ENCODE peak calls at places on chromosome 3, in eight cellular contexts. V is IMR-90, L is cardiac muscle cell, Z is adrenal gland, P is GM06990, I is transverse colon, D is left ventricle myocardium inferior, K is upper lobe of right lung. C is an unnamed sample.

GRCh38 chr3:36700537-36701248 is 63.7 kb downstream of the DCLK3 start:
- DNase-seq in Z (peak; percentile 83), L (peak; percentile 79), K (peak; percentile 72), P (no peak), I (no peak), D (peak; percentile 36), V (peak; percentile 85), C (peak; percentile 67)

GRCh38 chr3:143600762-143601161 is 247.5 kb downstream of the SLC9A9 start:
- DNase-seq in P (no peak), K (no peak), Z (no peak), D (no peak), I (no peak), V (no peak), L (no peak), C (no peak)

GRCh38 chr3:184129012-184129411 is 6.1 kb upstream of the EIF2B5 start:
- DNase-seq in D (no peak), K (peak; percentile 70), Z (no peak), V (peak; percentile 58), P (no peak), I (no peak), L (peak; percentile 66), C (peak; percentile 58)

GRCh38 chr3:58063424-58063823 is 55.2 kb downstream of the FLNB start:
- DNase-seq in P (no peak), V (peak; percentile 86), Z (peak; percentile 83), K (no peak), D (no peak), L (no peak), I (peak; percentile 60), C (no peak)

GRCh38 chr3:194816748-194817591 is 131.3 kb downstream of the FAM43A start:
- DNase-seq in P (no peak), Z (no peak), L (no peak), D (no peak), I (no peak), K (no peak), V (no peak), C (no peak)

GRCh38 chr3:55873523-55874254 is 386.6 kb upstream of the WNT5A start:
- DNase-seq in I (no peak), P (no peak), K (no peak), V (peak; percentile 74), D (no peak), Z (no peak), L (no peak), C (no peak)

GRCh38 chr3:120181632-120182031 is 87.4 kb upstream of the GSK3B start:
- DNase-seq in I (no peak), D (no peak), P (no peak), K (no peak), V (no peak), Z (no peak), L (no peak), C (no peak)

GRCh38 chr3:157081681-157082210 is 78.2 kb downstream of the CCNL1 start:
- DNase-seq in L (peak; percentile 92), I (peak; percentile 90), V (peak; percentile 94), D (peak; percentile 88), K (peak; percentile 92), Z (peak; percentile 96), P (peak; percentile 69), C (peak; percentile 92)

GRCh38 chr3:152279474-152279873 is 10.7 kb downstream of the MBNL1 start:
- DNase-seq in V (no peak), I (no peak), Z (no peak), P (no peak), D (no peak), K (no peak), L (no peak), C (no peak)

GRCh38 chr3:100902572-100902971 is 90.6 kb downstream of the ABI3BP start:
- DNase-seq in D (no peak), I (no peak), P (no peak), K (no peak), L (no peak), Z (no peak), V (peak; percentile 22), C (no peak)

GRCh38 chr3:124620600-124621063 is 109.6 kb upstream of the UMPS start:
- DNase-seq in I (peak; percentile 75), L (no peak), Z (peak; percentile 94), V (peak; percentile 26), K (no peak), P (no peak), D (no peak), C (peak; percentile 30)

GRCh38 chr3:125045965-125046364 is 9.8 kb downstream of the HEG1 start:
- DNase-seq in I (no peak), Z (no peak), V (peak; percentile 87), L (no peak), D (no peak), K (no peak), P (no peak), C (no peak)

GRCh38 chr3:129278970-129279906 is 568 bp downstream of the HMCES start:
- DNase-seq in L (peak; percentile 89), Z (peak; percentile 66), D (peak; percentile 34), V (peak; percentile 67), K (peak; percentile 76), I (peak; percentile 47), P (peak; percentile 68), C (peak; percentile 60)

GRCh38 chr3:177744873-177745646 is 547.8 kb upstream of the TBL1XR1 start:
- DNase-seq in V (peak; percentile 74), K (peak; percentile 66), D (peak; percentile 20), L (no peak), I (no peak), Z (no peak), P (no peak), C (no peak)

GRCh38 chr3:37147676-37148075 is 26.7 kb downstream of the LRRFIP2 start:
- DNase-seq in Z (no peak), D (no peak), V (no peak), K (no peak), P (no peak), I (no peak), L (no peak), C (no peak)

GRCh38 chr3:30399394-30400181 is 206.8 kb upstream of the TGFBR2 start:
- DNase-seq in K (no peak), P (no peak), D (no peak), V (peak; percentile 38), I (no peak), Z (no peak), L (no peak), C (no peak)

GRCh38 chr3:45954306-45954705 is 11.0 kb downstream of the CXCR6 start:
- DNase-seq in D (no peak), I (no peak), V (no peak), K (no peak), P (no peak), L (no peak), Z (no peak), C (no peak)
- H3K36me3 ChIP-seq in D (peaks cover 100% of the 10 kb centered on the region), I (peaks cover 70% of the 10 kb centered on the region), V (peaks cover 74% of the 10 kb centered on the region), K (peaks cover 100% of the 10 kb centered on the region), P (peaks cover 33% of the 10 kb centered on the region), L (peaks cover 64% of the 10 kb centered on the region), Z (no peaks in the 10 kb centered on the region), C (no peaks in the 10 kb centered on the region)

DNA sequence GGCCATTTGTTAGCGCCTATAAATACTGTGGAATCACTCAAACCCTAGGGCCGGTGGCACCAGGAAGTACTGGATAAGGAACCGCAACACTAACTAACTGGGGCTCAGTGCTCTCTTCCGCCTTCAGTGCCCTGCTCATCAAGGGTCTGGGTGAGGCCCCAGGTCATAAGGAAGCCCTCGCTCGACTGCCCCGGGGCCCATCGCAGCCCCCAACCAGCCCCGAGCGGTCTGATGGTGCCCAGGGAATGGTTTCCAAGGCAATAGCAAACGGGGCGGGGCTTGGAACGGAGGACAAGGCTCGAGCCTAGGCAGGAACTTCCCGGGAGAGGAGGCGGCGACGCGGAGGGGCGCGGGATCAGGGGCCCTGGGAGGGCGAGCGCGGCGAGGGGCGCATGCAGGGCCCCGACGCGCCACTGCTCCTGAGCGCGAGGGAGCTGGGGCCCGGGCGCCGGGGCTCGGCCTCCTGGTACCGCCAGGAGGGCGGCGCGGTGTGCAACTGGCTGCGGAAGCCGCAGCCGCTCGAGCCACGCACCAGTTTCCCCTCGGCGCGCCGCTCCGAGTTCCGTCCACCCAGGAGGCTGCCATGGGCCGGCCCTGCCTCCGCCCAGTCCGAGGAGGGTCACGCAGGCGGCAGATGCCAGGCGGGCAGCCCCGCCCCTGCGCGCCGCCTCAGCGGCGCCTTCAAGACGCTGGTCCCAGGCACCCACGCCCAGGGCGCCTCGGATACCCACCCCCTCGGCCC is at the start of gene TTLL3:
- DNase-seq in L (peak; percentile 66), V (peak; percentile 36), Z (peak; percentile 87), K (peak; percentile 91), P (peak; percentile 66), I (peak; percentile 83), D (peak; percentile 78), C (peak; percentile 70)
- TF ChIP-seq CTCF in L (no peak), V (no peak), Z (no peak), K (no peak), P (no peak), I (no peak), D (peak; percentile 15), C (no peak)

GRCh38 chr3:33385423-33385822 is 54.8 kb downstream of the UBP1 start:
- DNase-seq in K (no peak), L (no peak), I (no peak), Z (no peak), P (no peak), D (no peak), V (peak; percentile 20), C (no peak)

GRCh38 chr3:33386631-33387030 is 53.6 kb downstream of the UBP1 start:
- DNase-seq in K (no peak), P (no peak), Z (no peak), L (no peak), D (no peak), V (no peak), I (no peak), C (no peak)

GRCh38 chr3:33392144-33392543 is 48.1 kb downstream of the UBP1 start:
- DNase-seq in D (no peak), L (no peak), P (no peak), K (no peak), V (no peak), I (no peak), Z (no peak), C (no peak)

GRCh38 chr3:33391255-33391995 is 48.8 kb downstream of the UBP1 start:
- DNase-seq in L (no peak), I (no peak), K (no peak), Z (no peak), D (no peak), V (no peak), P (no peak), C (no peak)

DNA sequence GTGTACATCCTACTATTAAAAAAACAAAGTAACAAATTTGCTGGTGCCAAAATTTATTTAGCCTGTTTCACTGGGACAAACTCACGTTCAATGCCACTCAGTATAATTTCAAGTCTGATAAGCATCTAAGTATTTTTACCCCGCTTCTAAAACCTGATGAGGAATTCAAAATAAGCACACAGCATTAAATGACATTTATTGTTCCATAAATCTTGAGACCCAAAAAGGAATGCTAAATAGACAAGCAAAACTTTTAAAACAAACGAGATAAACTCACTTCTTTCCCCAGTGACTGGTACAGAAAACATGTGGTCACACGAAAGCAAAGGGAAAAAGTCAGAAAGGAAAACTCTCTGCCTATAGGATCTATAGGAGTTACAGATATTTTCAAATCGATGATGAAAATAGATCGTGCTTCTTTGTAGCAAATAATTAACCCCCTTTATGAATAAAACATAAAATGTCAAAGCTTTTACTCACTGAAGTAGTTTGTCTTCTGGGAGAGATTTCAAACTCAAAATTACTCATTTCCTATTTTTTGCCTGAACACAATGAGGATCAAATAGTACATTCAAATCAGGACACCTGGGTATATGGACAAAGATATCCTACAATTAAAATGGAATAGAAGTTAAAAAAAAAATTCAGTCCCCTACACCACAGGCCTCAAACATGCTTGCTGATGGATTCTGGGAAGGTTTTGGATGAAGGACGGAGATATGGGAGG is 51.7 kb downstream of the UBP1 start:
- DNase-seq in D (no peak), I (no peak), Z (no peak), L (no peak), V (no peak), K (no peak), P (no peak), C (no peak)
- H3K36me3 ChIP-seq in D (peaks cover 87% of the 10 kb centered on the region), I (peaks cover 14% of the 10 kb centered on the region), Z (no peaks in the 10 kb centered on the region), L (peaks cover 63% of the 10 kb centered on the region), V (peaks cover 36% of the 10 kb centered on the region), K (peaks cover 93% of the 10 kb centered on the region), P (peaks cover 14% of the 10 kb centered on the region), C (peaks cover 4% of the 10 kb centered on the region)

GRCh38 chr3:81005992-81006391 is 755.5 kb downstream of the GBE1 start:
- DNase-seq in V (no peak), I (no peak), D (no peak), P (no peak), L (peak; percentile 2), Z (no peak), K (no peak), C (no peak)
- TF ChIP-seq CTCF in V (no peak), I (no peak), D (no peak), P (no peak), L (no peak), Z (no peak), K (no peak), C (peak; percentile 40)

C was measured in BE2C.